ENCODE peak calls at places on chromosomes 13 and 19, in four cellular contexts. One of them, this sample, is unnamed.

GRCh38 chr13:34357435-34358232 is 539.7 kb downstream of the RFC3 start:
- DNase-seq in H9: peak
- DNase-seq in IMR-90: peak
- DNase-seq in mesendoderm: peak
- DNase-seq in this sample: no peak

GRCh38 chr13:50829896-50830295 is 13.6 kb downstream of the DLEU7 start:
- DNase-seq in H9: no peak
- DNase-seq in IMR-90: no peak
- DNase-seq in mesendoderm: no peak
- DNase-seq in this sample: no peak

GRCh38 chr13:87120476-87120875 is 550.7 kb upstream of the SLITRK5 start:
- DNase-seq in H9: no peak
- DNase-seq in mesendoderm: no peak
- DNase-seq in IMR-90: peak
- DNase-seq in this sample: no peak

GRCh38 chr13:110108348-110109139 is 198.4 kb downstream of the COL4A1 start:
- DNase-seq in IMR-90: peak
- DNase-seq in mesendoderm: peak
- DNase-seq in H9: peak
- DNase-seq in this sample: peak

GRCh38 chr19:44722131-44723121 is 23.5 kb downstream of the CEACAM16 start:
- DNase-seq in IMR-90: no peak
- DNase-seq in mesendoderm: no peak
- DNase-seq in H9: no peak
- DNase-seq in this sample: no peak

GRCh38 chr19:11457115-11457514 is 21.7 kb downstream of the PRKCSH start:
- DNase-seq in H9: no peak
- DNase-seq in IMR-90: no peak
- DNase-seq in mesendoderm: no peak
- DNase-seq in this sample: no peak

GRCh38 chr19:54439174-54439851 is 9.7 kb upstream of the LENG8 start:
- DNase-seq in H9: peak
- DNase-seq in IMR-90: no peak
- DNase-seq in mesendoderm: peak
- DNase-seq in this sample: no peak

GRCh38 chr13:30156826-30157615 is 150.3 kb downstream of the KATNAL1 start:
- DNase-seq in IMR-90: no peak
- DNase-seq in mesendoderm: peak
- DNase-seq in H9: no peak
- DNase-seq in this sample: no peak

GRCh38 chr13:41651413-41652068 is 194.2 kb downstream of the RGCC start:
- DNase-seq in IMR-90: no peak
- DNase-seq in mesendoderm: peak
- DNase-seq in H9: no peak
- DNase-seq in this sample: no peak

GRCh38 chr13:24709186-24709913 is 29.1 kb downstream of the ATP12A start:
- DNase-seq in mesendoderm: no peak
- DNase-seq in IMR-90: no peak
- DNase-seq in H9: no peak
- DNase-seq in this sample: no peak

GRCh38 chr13:44300895-44301638 is 72.6 kb upstream of the SERP2 start:
- DNase-seq in IMR-90: peak
- DNase-seq in H9: no peak
- DNase-seq in mesendoderm: no peak
- DNase-seq in this sample: no peak

GRCh38 chr13:106873810-106874209 is 305.9 kb upstream of the ARGLU1 start:
- DNase-seq in mesendoderm: no peak
- DNase-seq in IMR-90: no peak
- DNase-seq in H9: no peak
- DNase-seq in this sample: no peak

GRCh38 chr13:43143591-43143990 is 120.2 kb downstream of the DNAJC15 start:
- DNase-seq in H9: no peak
- DNase-seq in mesendoderm: no peak
- DNase-seq in IMR-90: no peak
- DNase-seq in this sample: no peak

GRCh38 chr13:93535256-93535655 is 308.6 kb downstream of the GPC6 start:
- DNase-seq in H9: no peak
- DNase-seq in IMR-90: peak
- DNase-seq in mesendoderm: no peak
- DNase-seq in this sample: no peak

GRCh38 chr19:36805364-36805763 is 32.8 kb upstream of the ZNF850 start:
- DNase-seq in mesendoderm: no peak
- DNase-seq in H9: no peak
- DNase-seq in IMR-90: no peak
- DNase-seq in this sample: no peak

GRCh38 chr19:5308471-5309437 is 31.9 kb downstream of the PTPRS start:
- DNase-seq in mesendoderm: peak
- DNase-seq in IMR-90: peak
- DNase-seq in H9: no peak
- DNase-seq in this sample: no peak

GRCh38 chr19:45439569-45440258 is 16.0 kb upstream of the ERCC1 start:
- DNase-seq in IMR-90: peak
- DNase-seq in mesendoderm: peak
- DNase-seq in H9: peak
- DNase-seq in this sample: no peak

GRCh38 chr19:7981661-7982060 is 23.8 kb downstream of the ELAVL1 start:
- DNase-seq in IMR-90: no peak
- DNase-seq in mesendoderm: no peak
- DNase-seq in H9: no peak
- DNase-seq in this sample: no peak

GRCh38 chr19:48415395-48415794 is 21.9 kb downstream of the GRIN2D start:
- DNase-seq in H9: peak
- DNase-seq in mesendoderm: peak
- DNase-seq in IMR-90: peak
- DNase-seq in this sample: no peak

GRCh38 chr19:9009935-9010651 is at the start of gene MUC16:
- DNase-seq in mesendoderm: no peak
- DNase-seq in H9: peak
- DNase-seq in IMR-90: no peak
- DNase-seq in this sample: no peak

GRCh38 chr13:109212630-109213029 is 573.8 kb downstream of the IRS2 start:
- DNase-seq in H9: no peak
- DNase-seq in mesendoderm: no peak
- DNase-seq in IMR-90: no peak
- DNase-seq in this sample: no peak

GRCh38 chr19:38004505-38005223 is 97.7 kb downstream of the SIPA1L3 start:
- DNase-seq in H9: peak
- DNase-seq in mesendoderm: peak
- DNase-seq in IMR-90: peak
- DNase-seq in this sample: peak

GRCh38 chr19:12782424-12783225 is 7.3 kb upstream of the HOOK2 start:
- DNase-seq in IMR-90: peak
- DNase-seq in mesendoderm: peak
- DNase-seq in H9: peak
- DNase-seq in this sample: no peak

GRCh38 chr19:12783226-12783848 is 7.9 kb upstream of the JUNB start:
- DNase-seq in H9: no peak
- DNase-seq in IMR-90: no peak
- DNase-seq in mesendoderm: no peak
- DNase-seq in this sample: no peak

GRCh38 chr19:12783849-12784393 is 7.4 kb upstream of the JUNB start:
- DNase-seq in IMR-90: no peak
- DNase-seq in H9: no peak
- DNase-seq in mesendoderm: no peak
- DNase-seq in this sample: no peak

GRCh38 chr19:12784394-12784870 is 6.9 kb upstream of the JUNB start:
- DNase-seq in mesendoderm: no peak
- DNase-seq in IMR-90: peak
- DNase-seq in H9: no peak
- DNase-seq in this sample: no peak

GRCh38 chr19:12782174-12782423 is 6.7 kb upstream of the HOOK2 start:
- DNase-seq in IMR-90: no peak
- DNase-seq in mesendoderm: no peak
- DNase-seq in H9: no peak
- DNase-seq in this sample: no peak
- H2BK120ac ChIP-seq in IMR-90: peak
- H2BK120ac ChIP-seq in mesendoderm: no peak
- H2BK120ac ChIP-seq in H9: no peak
- H2BK120ac ChIP-seq in this sample: peak

GRCh38 chr19:31408460-31409124 is 59.4 kb upstream of the TSHZ3 start:
- DNase-seq in H9: no peak
- DNase-seq in mesendoderm: peak
- DNase-seq in IMR-90: peak
- DNase-seq in this sample: no peak

GRCh38 chr19:31415322-31415721 is 66.1 kb upstream of the TSHZ3 start:
- DNase-seq in IMR-90: no peak
- DNase-seq in mesendoderm: no peak
- DNase-seq in H9: no peak
- DNase-seq in this sample: no peak

GRCh38 chr19:31416548-31416947 is 67.3 kb upstream of the TSHZ3 start:
- DNase-seq in mesendoderm: peak
- DNase-seq in IMR-90: no peak
- DNase-seq in H9: peak
- DNase-seq in this sample: no peak

GRCh38 chr19:31418055-31418454 is 68.8 kb upstream of the TSHZ3 start:
- DNase-seq in H9: peak
- DNase-seq in IMR-90: no peak
- DNase-seq in mesendoderm: peak
- DNase-seq in this sample: no peak

DNA sequence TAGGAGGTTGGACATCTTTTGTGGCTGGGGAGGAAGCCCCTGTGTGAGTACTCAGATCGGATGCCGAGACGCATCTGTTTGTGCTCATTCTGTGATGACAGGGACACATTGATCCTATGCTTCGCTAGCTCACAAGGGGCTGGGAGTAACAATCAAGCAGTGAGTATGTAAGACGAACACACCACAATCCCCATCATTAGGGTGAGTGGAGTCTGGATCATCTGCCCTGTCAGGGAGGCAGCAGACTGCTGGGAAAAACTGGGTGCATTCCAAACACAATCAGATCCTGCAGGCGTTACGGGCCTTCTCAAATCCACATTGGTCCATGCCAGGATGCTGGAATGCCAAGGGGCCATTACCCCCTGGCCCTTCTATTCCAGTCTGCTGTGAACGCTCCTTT is 64.1 kb upstream of the TSHZ3 start:
- DNase-seq in mesendoderm: no peak
- DNase-seq in H9: no peak
- DNase-seq in IMR-90: no peak
- DNase-seq in this sample: no peak
- H2BK120ac ChIP-seq in mesendoderm: no peak
- H2BK120ac ChIP-seq in H9: no peak
- H2BK120ac ChIP-seq in IMR-90: no peak
- H2BK120ac ChIP-seq in this sample: no peak

GRCh38 chr19:23075031-23075733 is 41.6 kb upstream of the ZNF730 start:
- DNase-seq in mesendoderm: peak
- DNase-seq in IMR-90: peak
- DNase-seq in H9: peak
- DNase-seq in this sample: peak
- H2BK120ac ChIP-seq in mesendoderm: no peak
- H2BK120ac ChIP-seq in IMR-90: no peak
- H2BK120ac ChIP-seq in H9: peak
- H2BK120ac ChIP-seq in this sample: no peak

DNA sequence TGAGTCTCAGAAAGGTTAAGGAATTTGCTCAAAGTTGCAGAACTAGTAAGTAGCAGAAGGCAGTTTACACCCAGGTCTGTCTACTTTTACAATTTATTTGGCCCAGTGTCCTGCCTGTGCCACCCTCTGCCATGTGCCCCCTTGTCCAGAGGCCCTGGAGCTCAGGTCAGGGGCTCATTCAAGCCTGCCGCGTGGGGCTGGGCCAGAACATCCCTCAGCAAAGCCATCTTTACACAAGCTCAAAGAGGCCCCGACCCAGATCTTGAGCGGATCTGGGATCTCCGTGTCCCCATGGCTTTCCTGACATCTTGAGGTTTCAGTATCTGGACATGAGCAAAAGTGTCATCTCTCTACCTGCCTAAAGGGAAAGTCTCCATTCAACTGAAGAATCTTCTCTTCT is 76.4 kb upstream of the VSTM2B start:
- DNase-seq in H9: no peak
- DNase-seq in mesendoderm: no peak
- DNase-seq in IMR-90: no peak
- DNase-seq in this sample: no peak
- H2BK120ac ChIP-seq in H9: no peak
- H2BK120ac ChIP-seq in mesendoderm: no peak
- H2BK120ac ChIP-seq in IMR-90: no peak
- H2BK120ac ChIP-seq in this sample: no peak

This sample was measured in neuronal stem cell.